ENCODE peak calls at places on chromosome 22, in four cellular contexts. D is stimulated activated CD4-positive, alpha-beta T cell treated with anti-CD3 and anti-CD28 coated beads, Interleukin-4, amount 100 ng/mL, for 4 hours; S is astrocyte of the spinal cord; K is progenitor cell of endocrine pancreas. W is an unnamed sample.

GRCh38 chr22:39522567-39523300 is 2.4 kb downstream of the ATF4 start:
- DNase-seq in D (no peak), K (no peak), S (peak), W (no peak)

GRCh38 chr22:28594784-28595324 is 84.8 kb downstream of the TTC28 start:
- DNase-seq in D (no peak), S (peak), K (no peak), W (peak)

GRCh38 chr22:40611606-40612005 is 24.9 kb downstream of the MRTFA start:
- DNase-seq in K (no peak), D (no peak), S (no peak), W (no peak)

GRCh38 chr22:19559324-19559811 is 35.2 kb upstream of the CLDN5 start:
- DNase-seq in K (no peak), S (no peak), D (no peak), W (no peak)

GRCh38 chr22:45462034-45462655 is 40.5 kb upstream of the FBLN1 start:
- DNase-seq in S (no peak), K (no peak), D (no peak), W (peak)

GRCh38 chr22:38017272-38017920 is 33.0 kb upstream of the SOX10 start:
- DNase-seq in K (no peak), D (no peak), S (peak), W (peak)

GRCh38 chr22:31272522-31273446 is 19.5 kb downstream of the PIK3IP1 start:
- DNase-seq in S (peak), K (peak), D (no peak), W (peak)

GRCh38 chr22:26615149-26615548 is 2.7 kb downstream of the CRYBB1 start:
- DNase-seq in D (no peak), S (no peak), K (no peak), W (no peak)

GRCh38 chr22:19535001-19535400 is 10.8 kb upstream of the CLDN5 start:
- DNase-seq in D (no peak), K (no peak), S (no peak), W (peak)

W was measured in A673.